ENCODE peak calls at places on chromosomes 13 and 19, in seven cellular contexts. J, B, V, G, O, N and A are unnamed samples.

GRCh38 chr19:57815247-57816075 is 748 bp upstream of the ZNF552 start:
- DNase-seq in J (no peak), B (no peak), V (no peak), G (no peak), O (no peak), N (no peak), A (no peak)

GRCh38 chr13:39364797-39365468 is 238.1 kb downstream of the LHFPL6 start:
- DNase-seq in J (no peak), B (peak; percentile 54), V (no peak), G (no peak), O (no peak), N (no peak), A (no peak)

GRCh38 chr19:29515706-29516357 is 10.0 kb upstream of the VSTM2B start:
- DNase-seq in J (no peak), B (no peak), V (no peak), G (no peak), O (peak; percentile 27), N (no peak), A (no peak)

GRCh38 chr13:25200783-25201182 is 28.7 kb upstream of the AMER2 start:
- DNase-seq in J (peak; percentile 20), B (no peak), V (no peak), G (no peak), O (no peak), N (no peak), A (no peak)

GRCh38 chr13:44955421-44955820 is 33.9 kb downstream of the NUFIP1 start:
- DNase-seq in J (no peak), B (peak; percentile 46), V (no peak), G (no peak), O (no peak), N (no peak), A (no peak)

GRCh38 chr19:47111081-47111589 is 2.4 kb downstream of the ZC3H4 start:
- DNase-seq in J (no peak), B (peak; percentile 39), V (peak; percentile 49), G (no peak), O (no peak), N (no peak), A (no peak)

GRCh38 chr19:42433503-42434260 is 6.5 kb upstream of the LIPE start:
- DNase-seq in J (peak; percentile 40), B (peak; percentile 37), V (peak; percentile 66), G (peak; percentile 38), O (peak; percentile 71), N (peak; percentile 64), A (peak; percentile 28)

GRCh38 chr13:47455581-47455980 is 545.5 kb downstream of the SUCLA2 start:
- DNase-seq in J (no peak), B (peak; percentile 6), V (no peak), G (no peak), O (no peak), N (no peak), A (no peak)

GRCh38 chr19:54478677-54479266 is 5.7 kb upstream of the CDC42EP5 start:
- DNase-seq in J (no peak), B (peak; percentile 62), V (no peak), G (no peak), O (no peak), N (no peak), A (no peak)

GRCh38 chr13:49346460-49346859 is 97.4 kb downstream of the CAB39L start:
- DNase-seq in J (no peak), B (no peak), V (no peak), G (no peak), O (no peak), N (no peak), A (no peak)

GRCh38 chr13:32314968-32315254 is 252 bp downstream of the ZAR1L start:
- DNase-seq in J (peak; percentile 34), B (peak; percentile 68), V (peak; percentile 61), G (peak; percentile 72), O (no peak), N (no peak), A (no peak)

GRCh38 chr19:38263696-38264485 is 482 bp upstream of the SPINT2 start:
- DNase-seq in J (peak; percentile 63), B (peak; percentile 91), V (peak; percentile 74), G (peak; percentile 36), O (peak; percentile 60), N (no peak), A (peak; percentile 70)

GRCh38 chr13:109192306-109192705 is 562.9 kb downstream of the MYO16 start:
- DNase-seq in J (no peak), B (no peak), V (no peak), G (no peak), O (no peak), N (no peak), A (no peak)

GRCh38 chr13:107006646-107007045 is 438.7 kb upstream of the ARGLU1 start:
- DNase-seq in J (no peak), B (peak; percentile 23), V (no peak), G (no peak), O (no peak), N (no peak), A (no peak)

GRCh38 chr19:5341981-5342380 is 1.4 kb upstream of the PTPRS start:
- DNase-seq in J (no peak), B (no peak), V (no peak), G (no peak), O (no peak), N (no peak), A (no peak)

GRCh38 chr13:33940898-33941297 is 122.9 kb downstream of the RFC3 start:
- DNase-seq in J (no peak), B (peak; percentile 18), V (no peak), G (no peak), O (no peak), N (no peak), A (no peak)

GRCh38 chr19:13908674-13909073 is 2.7 kb downstream of the CC2D1A start:
- DNase-seq in J (no peak), B (no peak), V (no peak), G (no peak), O (no peak), N (no peak), A (no peak)

GRCh38 chr13:31149604-31150003 is 12.1 kb downstream of the HSPH1 start:
- DNase-seq in J (no peak), B (no peak), V (no peak), G (no peak), O (no peak), N (no peak), A (no peak)

GRCh38 chr13:19618925-19619324 is 14.5 kb upstream of the MPHOSPH8 start:
- DNase-seq in J (peak; percentile 39), B (peak; percentile 35), V (no peak), G (no peak), O (no peak), N (no peak), A (no peak)

GRCh38 chr19:43534811-43535761 is 2.1 kb downstream of the ZNF575 start:
- DNase-seq in J (peak; percentile 56), B (peak; percentile 84), V (peak; percentile 43), G (no peak), O (peak; percentile 64), N (no peak), A (peak; percentile 32)

GRCh38 chr19:45496349-45496953 is 396 bp downstream of the RTN2 start:
- DNase-seq in J (no peak), B (peak; percentile 69), V (peak; percentile 48), G (peak; percentile 23), O (no peak), N (no peak), A (peak; percentile 30)

GRCh38 chr13:78881054-78881453 is 222.1 kb upstream of the OBI1 start:
- DNase-seq in J (no peak), B (no peak), V (no peak), G (no peak), O (no peak), N (no peak), A (no peak)

GRCh38 chr19:32401992-32402391 is 3.6 kb upstream of the DPY19L3 start:
- DNase-seq in J (no peak), B (no peak), V (no peak), G (no peak), O (no peak), N (no peak), A (no peak)

GRCh38 chr13:26881154-26881553 is 120.6 kb upstream of the GPR12 start:
- DNase-seq in J (peak; percentile 45), B (peak; percentile 42), V (no peak), G (no peak), O (no peak), N (no peak), A (no peak)

GRCh38 chr19:7159105-7159933 is 89.8 kb downstream of the ZNF557 start:
- DNase-seq in J (peak; percentile 51), B (no peak), V (no peak), G (no peak), O (no peak), N (no peak), A (peak; percentile 42)

GRCh38 chr13:50127017-50127725 is 111.9 kb downstream of the KCNRG start:
- DNase-seq in J (no peak), B (peak; percentile 46), V (peak; percentile 66), G (peak; percentile 21), O (no peak), N (no peak), A (no peak)

GRCh38 chr19:17332677-17333581 is 1.7 kb downstream of the ANO8 start:
- DNase-seq in J (no peak), B (peak; percentile 43), V (no peak), G (no peak), O (no peak), N (no peak), A (no peak)

GRCh38 chr19:45358213-45358792 is 12.1 kb downstream of the ERCC2 start:
- DNase-seq in J (no peak), B (no peak), V (no peak), G (no peak), O (no peak), N (no peak), A (no peak)